ENCODE peak calls at places on chromosomes 3 and 15, in six cellular contexts. U is tibial artery, A is cardiac muscle cell, X is neuronal stem cell, N is fibroblast of lung, B is endothelial cell of umbilical vein. Z is an unnamed sample. For H3K4me1, the result is how much of the 10 kb centered on the place peaks cover.

GRCh38 chr3:9837701-9838582 is 5.9 kb downstream of the RPUSD3 start:
- DNase-seq in X (no peak), U (no peak), N (no peak), B (peak), A (peak), Z (no peak)

GRCh38 chr3:46138571-46138970 is 69.5 kb downstream of the CCR1 start:
- DNase-seq in B (no peak), U (no peak), X (no peak), A (no peak), N (no peak), Z (no peak)

GRCh38 chr15:95146476-95146875 is 915.1 kb downstream of the MCTP2 start:
- DNase-seq in X (no peak), A (no peak), B (no peak), N (no peak), U (no peak), Z (no peak)

GRCh38 chr3:182812123-182812522 is 18.8 kb downstream of the ATP11B start:
- DNase-seq in X (no peak), N (peak), A (no peak), B (no peak), U (no peak), Z (no peak)

GRCh38 chr3:129034650-129035049 is 25.9 kb upstream of the GP9 start:
- DNase-seq in A (no peak), B (no peak), X (no peak), U (peak), N (no peak), Z (no peak)

GRCh38 chr3:50161320-50161719 is 6.2 kb downstream of the SEMA3F start:
- DNase-seq in U (no peak), X (no peak), N (no peak), B (no peak), A (no peak), Z (no peak)

GRCh38 chr3:11522953-11523792 is 120.5 kb downstream of the VGLL4 start:
- DNase-seq in A (no peak), U (peak), X (no peak), B (peak), N (no peak), Z (no peak)

GRCh38 chr15:80455668-80456442 is 51.7 kb downstream of the ARNT2 start:
- DNase-seq in X (peak), U (no peak), N (peak), A (peak), B (peak), Z (peak)

GRCh38 chr15:61681038-61681418 is 379.2 kb downstream of the VPS13C start:
- DNase-seq in U (no peak), B (no peak), N (no peak), A (no peak), X (no peak), Z (no peak)

GRCh38 chr3:49785565-49786356 is 581 bp downstream of the IP6K1 start:
- DNase-seq in A (peak), X (peak), N (peak), U (no peak), B (peak), Z (no peak)

GRCh38 chr3:135106445-135106844 is 311.4 kb downstream of the EPHB1 start:
- DNase-seq in A (peak), N (no peak), B (no peak), X (peak), U (no peak), Z (no peak)

GRCh38 chr3:107289354-107289753 is 87.9 kb upstream of the CCDC54 start:
- DNase-seq in A (no peak), B (no peak), X (no peak), U (no peak), N (no peak), Z (no peak)

GRCh38 chr15:68619303-68619698 is 40.5 kb downstream of the CORO2B start:
- DNase-seq in N (no peak), A (no peak), B (no peak), U (no peak), X (no peak), Z (no peak)

GRCh38 chr15:28181386-28181785 is 82.3 kb upstream of the OCA2 start:
- DNase-seq in B (no peak), X (no peak), U (no peak), N (no peak), A (no peak), Z (no peak)
- H3K4me3 ChIP-seq in B (no peak), X (no peak), U (no peak), N (no peak), A (no peak), Z (no peak)

DNA sequence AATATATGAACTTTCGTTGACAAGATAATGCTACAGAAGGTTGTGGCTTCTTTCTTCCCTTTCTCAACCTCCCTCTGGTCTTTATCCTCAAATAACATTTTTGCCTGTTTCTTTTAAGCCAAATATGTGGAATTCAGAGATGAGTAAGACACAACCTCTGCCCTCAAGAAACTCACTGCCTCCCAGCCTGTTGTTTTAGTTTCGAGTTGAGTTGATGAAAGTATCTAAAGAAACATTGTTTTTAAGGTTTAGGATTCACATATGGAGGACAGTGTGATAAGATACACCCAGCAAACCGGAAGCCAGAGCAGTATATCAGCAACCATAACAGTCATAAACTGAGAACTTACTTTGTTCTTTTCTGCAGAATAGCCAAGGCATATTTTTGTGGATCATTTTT is 218.6 kb downstream of the THSD4 start:
- DNase-seq in X (no peak), U (no peak), A (peak), B (no peak), N (peak), Z (no peak)
- H3K27ac ChIP-seq in X (no peak), U (peak), A (no peak), B (no peak), N (peak), Z (no peak)

GRCh38 chr3:196650740-196651311 is 11.3 kb downstream of the NRROS start:
- DNase-seq in N (peak), B (peak), A (peak), U (no peak), X (no peak), Z (no peak)
- H3K4me1 ChIP-seq in N (under half), B (under half), A (under half), U (under half), X (under half), Z (under half)

GRCh38 chr3:53163459-53164387 is 2.7 kb downstream of the PRKCD start:
- DNase-seq in A (peak), X (no peak), U (no peak), B (no peak), N (no peak), Z (no peak)
- H3K4me3 ChIP-seq in A (no peak), X (no peak), U (no peak), B (no peak), N (no peak), Z (no peak)

GRCh38 chr3:96754128-96754527 is 60.3 kb upstream of the EPHA6 start:
- DNase-seq in U (no peak), X (no peak), N (no peak), A (no peak), B (no peak), Z (no peak)
- H3K27ac ChIP-seq in U (no peak), X (no peak), N (no peak), A (no peak), B (no peak), Z (no peak)

DNA sequence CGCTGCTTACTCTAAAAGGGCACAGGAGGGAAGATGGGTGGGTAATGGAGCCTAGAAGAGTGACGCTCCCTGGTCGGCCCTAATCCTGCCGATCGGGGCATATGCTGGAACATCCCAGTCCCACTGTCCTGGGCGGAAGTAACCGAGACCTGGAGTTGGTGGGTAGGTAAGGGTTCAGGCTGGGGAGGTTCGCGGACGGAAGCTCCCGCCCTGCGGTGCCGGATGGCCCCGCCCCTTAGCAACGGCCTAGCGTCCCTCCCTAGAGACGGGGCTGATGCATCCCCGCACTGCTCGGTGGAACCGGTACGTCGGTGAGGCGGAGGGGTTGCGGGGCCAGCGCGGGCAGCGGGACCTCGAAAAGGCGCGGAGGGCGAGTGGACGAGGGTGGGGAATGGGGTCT is 1.5 kb downstream of the DNAH1 start:
- DNase-seq in U (no peak), B (peak), A (peak), N (peak), X (peak), Z (peak)
- H3K4me1 ChIP-seq in U (under half), B (under half), A (under half), N (under half), X (under half), Z (under half)

Z was measured in effector memory CD4-positive, alpha-beta T cell.